ENCODE peak calls at places on chromosomes 13 and 19, in six cellular contexts. U is neural progenitor cell, E is GM23248, A is fibroblast of lung, X is neuronal stem cell, I is colonic mucosa. O is an unnamed sample.

GRCh38 chr13:62687727-62688126 is 1272.1 kb upstream of the PCDH20 start:
- DNase-seq in E (no peak), A (no peak), X (no peak), I (no peak), U (peak), O (peak)

GRCh38 chr19:18433039-18433691 is 4.8 kb downstream of the ISYNA1 start:
- DNase-seq in E (peak), A (no peak), X (no peak), U (peak), I (no peak), O (peak)

GRCh38 chr13:24288870-24289269 is 20.5 kb upstream of the C1QTNF9 start:
- DNase-seq in A (no peak), E (no peak), U (no peak), X (no peak), I (no peak), O (no peak)

GRCh38 chr19:11197291-11198174 is at the start of gene KANK2:
- DNase-seq in X (peak), A (peak), E (peak), I (peak), U (peak), O (peak)

GRCh38 chr19:53868091-53868891 is 608 bp downstream of the MYADM start:
- DNase-seq in A (peak), X (no peak), E (peak), U (peak), I (peak), O (peak)

GRCh38 chr19:38990949-38991697 is 15.6 kb upstream of the FBXO17 start:
- DNase-seq in A (no peak), X (no peak), U (no peak), E (peak), I (no peak), O (no peak)

GRCh38 chr13:93881418-93881817 is 598.1 kb downstream of the DCT start:
- DNase-seq in E (peak), A (peak), I (no peak), X (no peak), U (no peak), O (no peak)

GRCh38 chr19:46442808-46443450 is 14.2 kb upstream of the PNMA8C start:
- DNase-seq in I (no peak), E (peak), A (peak), X (no peak), U (no peak), O (no peak)

GRCh38 chr19:33796164-33797100 is at the start of gene KCTD15:
- DNase-seq in E (peak), U (peak), X (peak), I (peak), A (peak), O (peak)

GRCh38 chr13:80030491-80030890 is 310.4 kb downstream of the SPRY2 start:
- DNase-seq in I (peak), E (peak), A (no peak), U (peak), X (no peak), O (peak)

GRCh38 chr13:22903925-22904324 is 276.9 kb upstream of the SGCG start:
- DNase-seq in E (no peak), I (no peak), U (no peak), X (no peak), A (no peak), O (no peak)

GRCh38 chr19:32396046-32396652 is 9.4 kb upstream of the DPY19L3 start:
- DNase-seq in E (no peak), U (no peak), A (no peak), X (no peak), I (no peak), O (no peak)

GRCh38 chr19:34367424-34367957 is 2.5 kb downstream of the GPI start:
- DNase-seq in A (no peak), X (no peak), I (no peak), U (no peak), E (no peak), O (no peak)

GRCh38 chr13:59086147-59086546 is 1077.6 kb downstream of the DIAPH3 start:
- DNase-seq in I (no peak), A (peak), U (no peak), E (no peak), X (no peak), O (no peak)

GRCh38 chr19:53867225-53868090 is at the start of gene MYADM:
- DNase-seq in X (peak), E (peak), A (peak), I (peak), U (peak), O (peak)

GRCh38 chr13:52162279-52163101 is 3.1 kb upstream of the NEK3 start:
- DNase-seq in E (peak), A (peak), U (peak), X (peak), I (no peak), O (no peak)

GRCh38 chr19:18589380-18590272 is 1.0 kb downstream of the REX1BD start:
- DNase-seq in U (peak), I (peak), X (peak), A (peak), E (peak), O (peak)

GRCh38 chr13:51002736-51003135 is 93.1 kb downstream of the RNASEH2B start:
- DNase-seq in I (no peak), U (no peak), X (no peak), E (no peak), A (no peak), O (no peak)

GRCh38 chr19:33752945-33753344 is 43.7 kb upstream of the KCTD15 start:
- DNase-seq in E (no peak), X (no peak), A (no peak), U (no peak), I (no peak), O (no peak)

GRCh38 chr13:66534561-66534960 is 695.6 kb downstream of the PCDH9 start:
- DNase-seq in A (peak), X (no peak), U (no peak), I (no peak), E (no peak), O (no peak)

GRCh38 chr19:8638078-8638619 is 7.7 kb downstream of the NFILZ start:
- DNase-seq in I (no peak), U (no peak), X (no peak), E (no peak), A (no peak), O (no peak)

GRCh38 chr19:1935484-1936208 is 5.3 kb upstream of the CSNK1G2 start:
- DNase-seq in I (no peak), E (peak), U (no peak), X (no peak), A (peak), O (no peak)

GRCh38 chr19:17687141-17687856 is 855 bp downstream of the UNC13A start:
- DNase-seq in I (no peak), U (peak), X (no peak), A (no peak), E (no peak), O (peak)

GRCh38 chr19:1429750-1430149 is 8.4 kb upstream of the RPS15 start:
- DNase-seq in A (no peak), E (no peak), I (peak), X (no peak), U (no peak), O (no peak)

GRCh38 chr13:98384739-98385138 is 192.2 kb downstream of the STK24 start:
- DNase-seq in X (no peak), I (no peak), E (peak), U (no peak), A (peak), O (no peak)

GRCh38 chr19:2494084-2494446 is 18.1 kb downstream of the GADD45B start:
- DNase-seq in U (no peak), E (peak), X (no peak), A (peak), I (no peak), O (no peak)

GRCh38 chr13:43584711-43585110 is 202.1 kb downstream of the ENOX1 start:
- DNase-seq in I (no peak), U (no peak), A (no peak), X (no peak), E (no peak), O (no peak)

GRCh38 chr19:42324655-42325307 is 654 bp upstream of the MEGF8 start:
- DNase-seq in X (no peak), E (no peak), U (peak), I (peak), A (no peak), O (peak)
- H3K9ac ChIP-seq in X (no peak), E (no peak), U (no peak), I (no peak), A (no peak), O (no peak)

GRCh38 chr19:40088299-40089047 is 2.3 kb downstream of the ZNF780A start:
- DNase-seq in I (no peak), U (no peak), X (no peak), A (no peak), E (no peak), O (no peak)

GRCh38 chr19:40091205-40092129 is 724 bp upstream of the ZNF780A start:
- DNase-seq in E (peak), A (no peak), X (no peak), I (no peak), U (no peak), O (no peak)

GRCh38 chr19:40084948-40085347 is 5.8 kb downstream of the ZNF780A start:
- DNase-seq in E (no peak), I (no peak), U (no peak), X (no peak), A (no peak), O (peak)

GRCh38 chr19:40090256-40091204 is at the start of gene ZNF780A:
- DNase-seq in U (peak), E (peak), I (peak), A (peak), X (peak), O (peak)

DNA sequence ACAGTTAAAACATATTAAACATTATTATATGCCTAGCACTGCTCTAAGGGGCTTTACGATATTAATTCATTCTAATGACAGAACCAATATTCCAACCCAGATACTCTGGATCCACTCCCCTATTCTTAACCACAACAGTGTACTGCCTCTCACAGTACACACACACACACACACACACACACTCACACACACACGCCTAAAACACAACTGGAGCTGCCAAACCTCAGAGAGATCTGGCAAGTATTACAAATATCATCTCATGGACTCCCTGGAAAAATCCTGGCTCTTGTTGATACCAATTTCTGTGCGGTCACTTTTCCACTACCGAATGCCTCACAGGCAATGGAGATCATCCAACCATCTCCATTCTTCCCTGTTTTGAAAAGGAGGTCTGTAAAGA is 1.3 kb downstream of the ZNF780A start:
- DNase-seq in E (peak), X (no peak), I (no peak), U (no peak), A (peak), O (no peak)
- H3K9ac ChIP-seq in E (peak), X (no peak), I (no peak), U (no peak), A (no peak), O (peak)

DNA sequence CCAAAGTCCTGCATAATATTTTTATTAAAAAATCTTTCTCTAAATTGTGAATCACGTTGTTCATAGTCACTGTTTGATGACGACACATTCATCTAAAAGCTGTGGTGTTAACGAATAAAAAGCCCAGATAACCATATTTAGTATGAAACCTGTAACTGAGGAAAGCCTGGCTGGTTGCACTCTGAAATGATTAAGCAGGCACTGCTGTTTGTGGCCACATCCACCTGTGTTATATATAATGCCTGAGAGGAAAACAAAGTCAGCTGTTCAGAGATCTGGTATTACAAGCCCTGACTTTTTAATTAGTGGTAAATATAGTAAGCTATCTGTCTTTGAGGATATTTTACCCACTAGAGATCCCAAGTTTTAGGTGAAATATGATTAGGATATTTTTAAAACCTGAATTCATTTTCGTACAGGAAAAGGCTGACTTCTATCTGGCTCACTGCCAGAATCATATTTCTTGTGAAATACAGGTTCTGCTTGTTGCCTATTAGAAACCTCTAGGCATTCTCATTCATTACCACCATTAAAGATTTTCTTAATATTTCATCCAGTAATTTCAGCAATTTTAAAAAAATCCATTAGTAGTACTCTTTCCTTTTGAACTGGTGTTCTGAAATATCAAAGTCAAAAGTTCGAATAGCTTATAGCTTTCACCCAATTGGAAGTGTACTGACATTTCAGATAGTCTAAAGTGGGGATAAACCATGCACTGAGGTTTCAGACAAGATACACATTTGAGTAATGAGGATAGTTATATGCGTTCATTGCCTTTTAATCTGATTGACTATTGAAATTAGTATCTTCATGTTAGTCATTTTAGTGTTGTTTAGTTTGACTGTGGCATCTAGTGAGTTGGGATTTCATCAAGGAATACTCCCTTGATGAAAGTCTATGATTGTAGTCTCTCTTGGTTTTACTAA is 79.7 kb downstream of the LMO7 start:
- DNase-seq in E (no peak), X (no peak), A (peak), U (no peak), I (no peak), O (no peak)
- H3K9ac ChIP-seq in E (peak), X (no peak), A (peak), U (no peak), I (no peak), O (no peak)

GRCh38 chr19:30036154-30037129 is 94.4 kb downstream of the URI1 start:
- DNase-seq in A (no peak), E (peak), X (no peak), U (no peak), I (no peak), O (no peak)
- H3K9ac ChIP-seq in A (no peak), E (no peak), X (no peak), U (no peak), I (no peak), O (no peak)

O was measured in endodermal cell.